ENCODE peak calls at places on chromosomes 1 and 21, in six cellular contexts. R is IMR-90, E is neuronal stem cell, C is H1, L is mesenchymal stem cell, M is trophoblast cell. G is an unnamed sample.

GRCh38 chr1:87224209-87224608 is 104.5 kb upstream of the LMO4 start:
- DNase-seq in R (peak; percentile 100), E (no peak), C (no peak), L (peak; percentile 85), M (peak; percentile 68), G (no peak)

GRCh38 chr1:3012511-3013291 is 8.6 kb upstream of the ACTRT2 start:
- DNase-seq in R (no peak), E (peak; percentile 48), C (peak; percentile 2), L (no peak), M (no peak), G (peak; percentile 46)

GRCh38 chr1:222618880-222619321 is 1.0 kb downstream of the MIA3 start:
- DNase-seq in R (peak; percentile 29), E (peak; percentile 14), C (no peak), L (peak; percentile 48), M (no peak), G (peak; percentile 55)

GRCh38 chr1:111742938-111743549 is 3.8 kb upstream of the INKA2 start:
- DNase-seq in R (peak; percentile 86), E (no peak), C (no peak), L (peak; percentile 86), M (peak; percentile 36), G (no peak)

GRCh38 chr1:179743679-179744400 is 749 bp downstream of the FAM163A start:
- DNase-seq in R (no peak), E (peak; percentile 21), C (no peak), L (no peak), M (no peak), G (peak; percentile 48)

GRCh38 chr21:35164380-35164779 is 115.3 kb upstream of the RUNX1 start:
- DNase-seq in R (no peak), E (no peak), C (no peak), L (no peak), M (peak; percentile 32), G (no peak)

GRCh38 chr1:914253-914890 is 9.4 kb upstream of the SAMD11 start:
- DNase-seq in R (no peak), E (no peak), C (no peak), L (no peak), M (no peak), G (no peak)

GRCh38 chr1:152623203-152623844 is 421 bp upstream of the LCE3A start:
- DNase-seq in R (no peak), E (no peak), C (no peak), L (no peak), M (peak; percentile 8), G (no peak)

GRCh38 chr1:19305880-19306279 is 6.1 kb downstream of the AKR7A2 start:
- DNase-seq in R (no peak), E (no peak), C (no peak), L (no peak), M (no peak), G (no peak)

GRCh38 chr1:25599969-25600610 is 16.5 kb upstream of the MAN1C1 start:
- DNase-seq in R (no peak), E (no peak), C (no peak), L (no peak), M (no peak), G (no peak)

GRCh38 chr1:233680000-233680399 is 66.1 kb downstream of the KCNK1 start:
- DNase-seq in R (no peak), E (no peak), C (no peak), L (no peak), M (no peak), G (no peak)
- H3K18ac ChIP-seq in R (no peak overlapping the region), E (no peak overlapping the region), C (no peak overlapping the region), L (no peak overlapping the region), M (no peak overlapping the region), G (no peak overlapping the region)

GRCh38 chr1:163866539-163866938 is 544.8 kb downstream of the NUF2 start:
- DNase-seq in R (no peak), E (no peak), C (no peak), L (no peak), M (no peak), G (no peak)
- H3K9me3 ChIP-seq in R (no peaks in the 10 kb centered on the region), E (no peaks in the 10 kb centered on the region), C (peaks cover 2% of the 10 kb centered on the region), L (no peaks in the 10 kb centered on the region), M (no peaks in the 10 kb centered on the region), G (no peaks in the 10 kb centered on the region)

GRCh38 chr1:181101581-181102226 is 13.2 kb downstream of the IER5 start:
- DNase-seq in R (peak; percentile 74), E (no peak), C (no peak), L (peak; percentile 64), M (no peak), G (peak; percentile 80)
- H3K18ac ChIP-seq in R (peak overlapping the region; percentile 58), E (peak overlapping the region; percentile 78), C (peak overlapping the region; percentile 91), L (peak overlapping the region; percentile 68), M (peak overlapping the region; percentile 0), G (peak overlapping the region; percentile 78)

DNA sequence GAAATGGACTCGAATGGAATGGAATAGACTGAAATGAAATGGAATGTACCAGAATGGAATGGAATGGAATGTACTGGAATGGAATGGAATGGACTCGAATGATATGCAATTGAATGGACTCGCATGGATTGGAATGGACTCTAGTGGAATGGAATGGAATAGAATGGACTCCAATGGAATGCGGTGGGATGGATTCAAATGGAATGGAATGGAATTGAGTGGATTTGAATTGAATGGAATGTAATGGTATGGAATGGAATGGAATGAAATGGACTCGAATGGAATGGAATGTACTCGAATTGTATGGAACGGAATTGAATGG is 99.6 kb upstream of the FBXO28 start:
- DNase-seq in R (no peak), E (no peak), C (no peak), L (peak; percentile 2), M (no peak), G (no peak)
- H3K9me3 ChIP-seq in R (peaks cover 16% of the 10 kb centered on the region), E (peaks cover 18% of the 10 kb centered on the region), C (peaks cover 45% of the 10 kb centered on the region), L (peaks cover 33% of the 10 kb centered on the region), M (peaks cover 11% of the 10 kb centered on the region), G (peaks cover 55% of the 10 kb centered on the region)

GRCh38 chr1:228414511-228415211 is 2.0 kb downstream of the TRIM17 start:
- DNase-seq in R (no peak), E (no peak), C (no peak), L (no peak), M (no peak), G (no peak)

GRCh38 chr1:228417061-228417460 is 400 bp upstream of the TRIM17 start:
- DNase-seq in R (no peak), E (no peak), C (no peak), L (no peak), M (no peak), G (no peak)

GRCh38 chr1:228416217-228416971 is at the start of gene TRIM17:
- DNase-seq in R (no peak), E (peak; percentile 69), C (no peak), L (peak; percentile 50), M (no peak), G (peak; percentile 70)

GRCh38 chr1:228415221-228415620 is 1.4 kb downstream of the TRIM17 start:
- DNase-seq in R (no peak), E (no peak), C (no peak), L (no peak), M (no peak), G (no peak)

GRCh38 chr1:228415853-228416216 is 826 bp downstream of the TRIM17 start:
- DNase-seq in R (no peak), E (no peak), C (no peak), L (no peak), M (no peak), G (no peak)
- H3K18ac ChIP-seq in R (no peak overlapping the region), E (peak overlapping the region; percentile 44), C (no peak overlapping the region), L (peak overlapping the region; percentile 85), M (peak overlapping the region; percentile 81), G (no peak overlapping the region)